ENCODE peak calls at places on chromosomes 3 and 15, in four cellular contexts. Y is K562, X is H1, U is HepG2. N is an unnamed sample.

GRCh38 chr3:182388506-182388905 is 404.8 kb upstream of the ATP11B start:
- DNase-seq in Y (no peak), X (no peak), U (no peak), N (no peak)

GRCh38 chr15:96264801-96265515 is 65.5 kb upstream of the NR2F2 start:
- DNase-seq in Y (peak), X (no peak), U (peak), N (peak)

GRCh38 chr3:154885016-154885415 is 195.1 kb upstream of the MME start:
- DNase-seq in Y (no peak), X (no peak), U (no peak), N (no peak)

GRCh38 chr3:143168518-143169192 is 49.1 kb downstream of the CHST2 start:
- DNase-seq in Y (peak), X (no peak), U (no peak), N (no peak)

GRCh38 chr15:71678191-71678590 is 132.2 kb upstream of the NR2E3 start:
- DNase-seq in Y (no peak), X (no peak), U (no peak), N (no peak)

GRCh38 chr3:132545471-132545870 is 51.6 kb upstream of the ACKR4 start:
- DNase-seq in Y (no peak), X (no peak), U (no peak), N (no peak)

GRCh38 chr3:72123908-72124441 is 339.0 kb upstream of the PROK2 start:
- DNase-seq in Y (peak), X (no peak), U (peak), N (peak)

GRCh38 chr3:39228496-39228895 is 36.1 kb upstream of the XIRP1 start:
- DNase-seq in Y (no peak), X (no peak), U (no peak), N (no peak)

GRCh38 chr15:34338347-34338746 is 766 bp upstream of the SLC12A6 start:
- DNase-seq in Y (no peak), X (no peak), U (no peak), N (no peak)

GRCh38 chr3:88195951-88196434 is 46.2 kb downstream of the C3orf38 start:
- DNase-seq in Y (peak), X (no peak), U (no peak), N (no peak)

GRCh38 chr3:56855856-56856538 is 54.2 kb upstream of the ARHGEF3 start:
- DNase-seq in Y (peak), X (peak), U (peak), N (no peak)

GRCh38 chr3:63278171-63278999 is at the start of gene SYNPR:
- DNase-seq in Y (no peak), X (peak), U (no peak), N (no peak)

GRCh38 chr3:46282041-46282440 is 39.8 kb downstream of the CCR3 start:
- DNase-seq in Y (no peak), X (no peak), U (no peak), N (no peak)

GRCh38 chr3:169512991-169513390 is 150.5 kb downstream of the MECOM start:
- DNase-seq in Y (no peak), X (no peak), U (no peak), N (no peak)

GRCh38 chr3:122929576-122930365 is 97.8 kb downstream of the SEMA5B start:
- DNase-seq in Y (no peak), X (no peak), U (no peak), N (no peak)

DNA sequence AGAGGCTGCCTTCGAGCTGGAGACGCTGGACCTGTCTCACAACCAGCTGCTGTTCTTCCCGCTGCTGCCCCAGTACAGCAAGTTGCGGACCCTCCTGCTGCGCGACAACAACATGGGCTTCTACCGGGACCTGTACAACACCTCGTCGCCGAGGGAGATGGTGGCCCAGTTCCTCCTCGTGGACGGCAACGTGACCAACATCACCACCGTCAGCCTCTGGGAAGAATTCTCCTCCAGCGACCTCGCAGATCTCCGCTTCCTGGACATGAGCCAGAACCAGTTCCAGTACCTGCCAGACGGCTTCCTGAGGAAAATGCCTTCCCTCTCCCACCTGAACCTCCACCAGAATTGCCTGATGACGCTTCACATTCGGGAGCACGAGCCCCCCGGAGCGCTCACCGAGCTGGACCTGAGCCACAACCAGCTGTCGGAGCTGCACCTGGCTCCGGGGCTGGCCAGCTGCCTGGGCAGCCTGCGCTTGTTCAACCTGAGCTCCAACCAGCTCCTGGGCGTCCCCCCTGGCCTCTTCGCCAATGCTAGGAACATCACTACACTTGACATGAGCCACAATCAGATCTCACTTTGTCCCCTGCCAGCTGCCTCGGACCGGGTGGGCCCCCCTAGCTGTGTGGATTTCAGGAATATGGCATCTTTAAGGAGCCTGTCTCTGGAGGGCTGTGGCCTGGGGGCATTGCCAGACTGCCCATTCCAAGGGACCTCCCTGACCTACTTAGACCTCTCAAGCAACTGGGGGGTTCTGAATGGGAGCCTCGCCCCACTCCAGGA is 21.1 kb downstream of the NRROS start:
- DNase-seq in Y (no peak), X (no peak), U (no peak), N (no peak)
- TF ChIP-seq FOSL1 in Y (no peak), X (no peak), U (no peak), N (no peak)

GRCh38 chr3:12878026-12878636 is 36.8 kb upstream of the RPL32 start:
- DNase-seq in Y (no peak), X (no peak), U (no peak), N (no peak)
- TF ChIP-seq POLR2AphosphoS5 in Y (no peak), X (no peak), U (no peak), N (no peak)

GRCh38 chr3:42831321-42831713 is 22.1 kb downstream of the ACKR2 start:
- DNase-seq in Y (peak), X (peak), U (peak), N (peak)
- TF ChIP-seq FOSL1 in Y (no peak), X (no peak), U (no peak), N (no peak)

GRCh38 chr3:150090006-150090405 is 119.3 kb upstream of the PFN2 start:
- DNase-seq in Y (no peak), X (no peak), U (no peak), N (no peak)
- TF ChIP-seq POLR2AphosphoS5 in Y (no peak), X (no peak), U (no peak), N (no peak)

GRCh38 chr3:50241163-50241562 is 5.2 kb downstream of the GNAI2 start:
- DNase-seq in Y (no peak), X (peak), U (no peak), N (no peak)
- TF ChIP-seq FOSL1 in Y (no peak), X (no peak), U (no peak), N (no peak)

DNA sequence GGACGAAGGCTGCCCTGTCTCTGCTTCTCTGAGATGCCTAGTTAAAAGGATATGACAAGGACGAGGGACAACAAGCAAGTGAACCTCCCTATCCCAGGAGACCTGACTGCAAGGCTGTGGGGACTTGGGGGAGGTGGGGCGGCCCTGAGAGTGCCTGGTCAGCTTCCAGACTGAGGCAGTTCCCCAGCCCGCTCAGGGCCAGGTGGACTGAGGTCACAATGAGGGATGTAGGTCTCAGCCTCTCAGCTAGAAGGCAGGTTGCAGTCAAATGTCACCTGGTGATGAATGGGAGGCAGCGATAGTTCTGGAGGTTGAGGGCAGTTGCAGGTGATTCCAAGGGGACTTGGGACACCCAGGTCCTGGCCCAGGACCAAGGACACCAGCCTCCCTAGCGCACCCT is 30.6 kb downstream of the TKT start:
- DNase-seq in Y (no peak), X (no peak), U (no peak), N (no peak)
- TF ChIP-seq POLR2AphosphoS5 in Y (no peak), X (peak), U (no peak), N (no peak)

DNA sequence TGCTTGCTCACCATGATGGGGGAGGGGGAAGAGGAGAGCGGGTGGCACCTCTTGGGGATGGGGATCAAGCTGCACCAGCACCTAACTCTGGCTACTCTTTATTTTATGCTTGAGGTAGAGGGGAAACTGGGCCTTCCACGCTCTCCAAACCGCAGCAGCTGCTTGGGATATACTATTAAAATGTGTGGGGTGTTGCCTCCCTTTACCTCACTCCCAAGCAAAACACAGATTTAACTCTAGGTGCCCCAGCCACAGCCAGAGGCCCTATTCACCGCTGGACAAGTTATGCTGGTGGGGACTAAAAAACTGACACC is 5.1 kb upstream of the FOXB1 start:
- DNase-seq in Y (no peak), X (peak), U (no peak), N (no peak)
- TF ChIP-seq FOSL1 in Y (no peak), X (no peak), U (no peak), N (no peak)

GRCh38 chr3:30605706-30606300 is 598 bp upstream of the TGFBR2 start:
- DNase-seq in Y (no peak), X (no peak), U (no peak), N (no peak)

GRCh38 chr3:30607032-30607833 is 832 bp downstream of the TGFBR2 start:
- DNase-seq in Y (no peak), X (peak), U (no peak), N (no peak)

GRCh38 chr3:30604566-30604965 is 1.8 kb upstream of the TGFBR2 start:
- DNase-seq in Y (no peak), X (no peak), U (no peak), N (no peak)

GRCh38 chr3:30605005-30605404 is 1.4 kb upstream of the TGFBR2 start:
- DNase-seq in Y (no peak), X (no peak), U (no peak), N (no peak)

DNA sequence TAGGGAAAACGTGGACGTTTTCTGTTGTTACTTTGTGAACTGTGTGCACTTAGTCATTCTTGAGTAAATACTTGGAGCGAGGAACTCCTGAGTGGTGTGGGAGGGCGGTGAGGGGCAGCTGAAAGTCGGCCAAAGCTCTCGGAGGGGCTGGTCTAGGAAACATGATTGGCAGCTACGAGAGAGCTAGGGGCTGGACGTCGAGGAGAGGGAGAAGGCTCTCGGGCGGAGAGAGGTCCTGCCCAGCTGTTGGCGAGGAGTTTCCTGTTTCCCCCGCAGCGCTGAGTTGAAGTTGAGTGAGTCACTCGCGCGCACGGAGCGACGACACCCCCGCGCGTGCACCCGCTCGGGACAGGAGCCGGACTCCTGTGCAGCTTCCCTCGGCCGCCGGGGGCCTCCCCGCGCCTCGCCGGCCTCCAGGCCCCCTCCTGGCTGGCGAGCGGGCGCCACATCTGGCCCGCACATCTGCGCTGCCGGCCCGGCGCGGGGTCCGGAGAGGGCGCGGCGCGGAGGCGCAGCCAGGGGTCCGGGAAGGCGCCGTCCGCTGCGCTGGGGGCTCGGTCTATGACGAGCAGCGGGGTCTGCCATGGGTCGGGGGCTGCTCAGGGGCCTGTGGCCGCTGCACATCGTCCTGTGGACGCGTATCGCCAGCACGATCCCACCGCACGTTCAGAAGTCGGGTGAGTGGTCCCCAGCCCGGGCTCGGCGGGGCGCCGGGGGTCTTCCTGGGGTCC is at the start of gene TGFBR2:
- DNase-seq in Y (peak), X (peak), U (peak), N (peak)
- TF ChIP-seq POLR2AphosphoS5 in Y (no peak), X (peak), U (peak), N (peak)

GRCh38 chr3:4581040-4581439 is 87.9 kb downstream of the ITPR1 start:
- DNase-seq in Y (no peak), X (no peak), U (no peak), N (no peak)
- TF ChIP-seq FOSL1 in Y (no peak), X (no peak), U (no peak), N (no peak)

GRCh38 chr3:9770276-9770812 is 597 bp upstream of the CAMK1 start:
- DNase-seq in Y (no peak), X (peak), U (peak), N (no peak)
- TF ChIP-seq POLR2AphosphoS5 in Y (no peak), X (no peak), U (no peak), N (no peak)